ENCODE peak calls at places on chromosomes 2 and 18, in nine cellular contexts. One of them, this sample, is unnamed.

GRCh38 chr2:10971855-10972348 is 60.2 kb downstream of the KCNF1 start:
- DNase-seq in PC-9: no peak
- DNase-seq in GM23248: no peak
- DNase-seq in H9: no peak
- DNase-seq in mammary epithelial cell: no peak
- DNase-seq in GM12878: no peak
- DNase-seq in neural progenitor cell: peak
- DNase-seq in SK-N-SH: peak
- DNase-seq in neuronal stem cell: peak
- DNase-seq in this sample: no peak

GRCh38 chr2:85950743-85951142 is 62.0 kb upstream of the ST3GAL5 start:
- DNase-seq in H9: no peak
- DNase-seq in GM12878: no peak
- DNase-seq in mammary epithelial cell: no peak
- DNase-seq in neuronal stem cell: no peak
- DNase-seq in PC-9: no peak
- DNase-seq in GM23248: no peak
- DNase-seq in neural progenitor cell: no peak
- DNase-seq in SK-N-SH: no peak
- DNase-seq in this sample: no peak

GRCh38 chr2:173854840-173855239 is 110.3 kb downstream of the SP3 start:
- DNase-seq in PC-9: peak
- DNase-seq in mammary epithelial cell: peak
- DNase-seq in neuronal stem cell: no peak
- DNase-seq in SK-N-SH: no peak
- DNase-seq in GM12878: no peak
- DNase-seq in H9: no peak
- DNase-seq in GM23248: peak
- DNase-seq in neural progenitor cell: no peak
- DNase-seq in this sample: no peak

GRCh38 chr2:8515390-8515761 is 166.5 kb upstream of the ID2 start:
- DNase-seq in SK-N-SH: no peak
- DNase-seq in neuronal stem cell: no peak
- DNase-seq in PC-9: no peak
- DNase-seq in mammary epithelial cell: no peak
- DNase-seq in GM23248: no peak
- DNase-seq in H9: no peak
- DNase-seq in neural progenitor cell: no peak
- DNase-seq in GM12878: peak
- DNase-seq in this sample: peak

GRCh38 chr2:30445266-30445821 is 1.7 kb upstream of the LCLAT1 start:
- DNase-seq in PC-9: no peak
- DNase-seq in mammary epithelial cell: no peak
- DNase-seq in SK-N-SH: no peak
- DNase-seq in GM12878: no peak
- DNase-seq in GM23248: no peak
- DNase-seq in neural progenitor cell: no peak
- DNase-seq in neuronal stem cell: no peak
- DNase-seq in H9: no peak
- DNase-seq in this sample: no peak

GRCh38 chr2:128608911-128609880 is 290.5 kb upstream of the HS6ST1 start:
- DNase-seq in GM12878: no peak
- DNase-seq in PC-9: no peak
- DNase-seq in mammary epithelial cell: no peak
- DNase-seq in H9: no peak
- DNase-seq in GM23248: no peak
- DNase-seq in neural progenitor cell: no peak
- DNase-seq in SK-N-SH: no peak
- DNase-seq in neuronal stem cell: no peak
- DNase-seq in this sample: no peak

GRCh38 chr2:176685908-176686307 is 416.7 kb downstream of the MTX2 start:
- DNase-seq in H9: no peak
- DNase-seq in PC-9: no peak
- DNase-seq in neural progenitor cell: no peak
- DNase-seq in neuronal stem cell: no peak
- DNase-seq in SK-N-SH: no peak
- DNase-seq in mammary epithelial cell: no peak
- DNase-seq in GM12878: no peak
- DNase-seq in GM23248: peak
- DNase-seq in this sample: no peak

GRCh38 chr2:100747551-100747950 is 72.4 kb upstream of the NPAS2 start:
- DNase-seq in PC-9: peak
- DNase-seq in neuronal stem cell: no peak
- DNase-seq in neural progenitor cell: no peak
- DNase-seq in GM12878: no peak
- DNase-seq in GM23248: peak
- DNase-seq in H9: no peak
- DNase-seq in SK-N-SH: no peak
- DNase-seq in mammary epithelial cell: no peak
- DNase-seq in this sample: no peak

GRCh38 chr2:127589358-127589757 is 53.9 kb downstream of the MYO7B start:
- DNase-seq in mammary epithelial cell: no peak
- DNase-seq in PC-9: no peak
- DNase-seq in GM12878: no peak
- DNase-seq in SK-N-SH: no peak
- DNase-seq in neural progenitor cell: no peak
- DNase-seq in neuronal stem cell: no peak
- DNase-seq in GM23248: no peak
- DNase-seq in H9: no peak
- DNase-seq in this sample: no peak

GRCh38 chr2:9166579-9167392 is 39.8 kb upstream of the ASAP2 start:
- DNase-seq in neuronal stem cell: no peak
- DNase-seq in SK-N-SH: no peak
- DNase-seq in GM12878: no peak
- DNase-seq in mammary epithelial cell: no peak
- DNase-seq in PC-9: no peak
- DNase-seq in H9: no peak
- DNase-seq in GM23248: peak
- DNase-seq in neural progenitor cell: no peak
- DNase-seq in this sample: no peak

GRCh38 chr18:50401888-50402287 is 27.0 kb downstream of the SKA1 start:
- DNase-seq in SK-N-SH: peak
- DNase-seq in H9: peak
- DNase-seq in mammary epithelial cell: peak
- DNase-seq in GM23248: peak
- DNase-seq in PC-9: peak
- DNase-seq in neuronal stem cell: no peak
- DNase-seq in GM12878: no peak
- DNase-seq in neural progenitor cell: peak
- DNase-seq in this sample: peak

GRCh38 chr2:170106441-170106840 is 71.5 kb upstream of the MYO3B start:
- DNase-seq in H9: no peak
- DNase-seq in SK-N-SH: no peak
- DNase-seq in neuronal stem cell: no peak
- DNase-seq in GM23248: no peak
- DNase-seq in GM12878: no peak
- DNase-seq in neural progenitor cell: peak
- DNase-seq in PC-9: no peak
- DNase-seq in mammary epithelial cell: no peak
- DNase-seq in this sample: no peak

GRCh38 chr2:109129356-109129920 is 433 bp downstream of the SH3RF3 start:
- DNase-seq in GM23248: peak
- DNase-seq in PC-9: no peak
- DNase-seq in H9: no peak
- DNase-seq in GM12878: no peak
- DNase-seq in neuronal stem cell: peak
- DNase-seq in SK-N-SH: peak
- DNase-seq in neural progenitor cell: peak
- DNase-seq in mammary epithelial cell: peak
- DNase-seq in this sample: no peak

GRCh38 chr18:24567199-24567598 is 106.8 kb downstream of the HRH4 start:
- DNase-seq in GM12878: no peak
- DNase-seq in H9: no peak
- DNase-seq in mammary epithelial cell: peak
- DNase-seq in GM23248: peak
- DNase-seq in SK-N-SH: no peak
- DNase-seq in neural progenitor cell: no peak
- DNase-seq in neuronal stem cell: no peak
- DNase-seq in PC-9: no peak
- DNase-seq in this sample: no peak

GRCh38 chr2:238513346-238513745 is 86.6 kb downstream of the ASB1 start:
- DNase-seq in GM12878: no peak
- DNase-seq in H9: peak
- DNase-seq in GM23248: peak
- DNase-seq in mammary epithelial cell: peak
- DNase-seq in neural progenitor cell: peak
- DNase-seq in SK-N-SH: peak
- DNase-seq in neuronal stem cell: peak
- DNase-seq in PC-9: no peak
- DNase-seq in this sample: peak

GRCh38 chr2:239193925-239194687 is 206.7 kb downstream of the HDAC4 start:
- DNase-seq in PC-9: no peak
- DNase-seq in GM12878: no peak
- DNase-seq in SK-N-SH: no peak
- DNase-seq in neural progenitor cell: peak
- DNase-seq in neuronal stem cell: no peak
- DNase-seq in GM23248: peak
- DNase-seq in mammary epithelial cell: no peak
- DNase-seq in H9: peak
- DNase-seq in this sample: no peak

GRCh38 chr2:118865106-118865505 is 17.7 kb upstream of the EN1 start:
- DNase-seq in GM23248: peak
- DNase-seq in neural progenitor cell: peak
- DNase-seq in SK-N-SH: peak
- DNase-seq in PC-9: peak
- DNase-seq in GM12878: peak
- DNase-seq in mammary epithelial cell: peak
- DNase-seq in H9: peak
- DNase-seq in neuronal stem cell: peak
- DNase-seq in this sample: peak

DNA sequence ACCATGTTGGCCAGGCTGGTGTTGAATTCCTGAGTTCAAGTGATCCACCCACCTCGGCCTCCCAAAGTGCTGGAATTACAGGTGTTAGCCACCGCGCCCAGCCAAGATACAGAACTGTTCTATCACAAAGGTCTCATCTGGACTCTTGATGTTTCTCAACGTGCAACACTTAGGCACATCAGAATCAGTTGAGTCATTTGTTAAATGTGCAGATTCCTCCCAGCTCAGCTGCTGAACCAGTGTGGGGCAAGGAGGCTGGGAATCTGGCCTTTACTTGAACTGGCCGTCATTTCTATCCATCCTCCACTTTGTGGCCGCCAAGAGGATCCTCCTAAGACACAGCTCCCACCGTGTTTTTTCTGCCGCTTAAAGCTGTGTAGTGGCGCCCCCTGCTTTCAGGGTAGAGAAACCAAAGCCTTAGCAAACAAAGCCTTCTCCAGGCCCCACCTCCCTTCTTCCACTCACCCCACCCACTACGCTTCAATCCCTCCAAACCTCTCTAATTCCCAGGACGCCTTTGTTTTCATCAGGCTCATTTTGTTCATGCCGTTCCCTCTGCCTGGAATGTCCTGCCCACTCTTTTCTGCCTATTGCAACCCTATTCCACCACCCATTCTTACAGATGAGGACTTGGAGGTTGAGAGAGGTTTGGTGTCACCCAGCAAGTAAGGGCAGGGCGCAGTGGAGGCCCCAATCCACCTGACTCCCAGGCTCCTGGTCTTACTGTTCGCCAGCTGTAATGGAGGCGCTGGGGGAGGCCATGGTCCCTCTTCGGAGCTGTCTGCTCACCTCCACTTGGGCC is 776 bp upstream of the SPEG start:
- DNase-seq in H9: peak
- DNase-seq in GM23248: peak
- DNase-seq in PC-9: no peak
- DNase-seq in GM12878: no peak
- DNase-seq in neuronal stem cell: no peak
- DNase-seq in neural progenitor cell: peak
- DNase-seq in mammary epithelial cell: no peak
- DNase-seq in SK-N-SH: peak
- DNase-seq in this sample: peak
- H3K4me2 ChIP-seq in H9: peak
- H3K4me2 ChIP-seq in GM23248: no peak
- H3K4me2 ChIP-seq in PC-9: no peak
- H3K4me2 ChIP-seq in GM12878: no peak
- H3K4me2 ChIP-seq in neuronal stem cell: peak
- H3K4me2 ChIP-seq in neural progenitor cell: peak
- H3K4me2 ChIP-seq in mammary epithelial cell: no peak
- H3K4me2 ChIP-seq in SK-N-SH: no peak
- H3K4me2 ChIP-seq in this sample: no peak

DNA sequence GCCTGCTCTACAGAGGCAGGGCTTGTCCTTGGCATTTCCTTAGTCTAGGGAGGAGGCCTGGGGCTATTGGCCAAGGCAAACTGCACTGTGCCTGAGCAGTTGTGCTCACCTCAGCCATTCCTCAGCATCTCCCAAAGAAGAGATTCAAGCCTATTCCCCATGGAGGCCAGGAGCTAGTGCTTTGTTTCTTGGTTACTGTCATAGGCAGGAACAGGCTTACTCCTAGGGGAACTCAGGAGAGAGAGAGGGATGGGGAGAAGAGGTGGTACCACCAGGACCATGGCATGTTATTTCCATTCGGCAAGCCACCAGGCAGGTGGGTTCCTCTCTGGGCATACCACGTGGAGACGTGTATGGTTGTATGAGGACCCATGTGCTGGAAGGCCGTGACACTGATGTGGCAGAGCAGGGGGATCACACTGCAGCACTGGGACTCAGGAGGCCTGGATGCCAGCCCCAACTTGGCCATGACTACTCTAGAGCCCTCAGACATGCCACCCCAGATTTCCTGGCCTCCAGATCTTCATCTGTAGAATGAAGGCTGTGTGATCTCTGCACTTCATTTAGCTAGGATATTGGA is 233.7 kb downstream of the LOXHD1 start:
- DNase-seq in GM12878: no peak
- DNase-seq in mammary epithelial cell: no peak
- DNase-seq in neural progenitor cell: no peak
- DNase-seq in H9: peak
- DNase-seq in SK-N-SH: no peak
- DNase-seq in GM23248: no peak
- DNase-seq in neuronal stem cell: no peak
- DNase-seq in PC-9: no peak
- DNase-seq in this sample: no peak
- H3K27ac ChIP-seq in GM12878: no peak
- H3K27ac ChIP-seq in mammary epithelial cell: no peak
- H3K27ac ChIP-seq in neural progenitor cell: no peak
- H3K27ac ChIP-seq in H9: no peak
- H3K27ac ChIP-seq in SK-N-SH: no peak
- H3K27ac ChIP-seq in GM23248: no peak
- H3K27ac ChIP-seq in neuronal stem cell: no peak
- H3K27ac ChIP-seq in PC-9: no peak
- H3K27ac ChIP-seq in this sample: no peak

GRCh38 chr2:65054749-65055426 is 1.3 kb upstream of the CEP68 start:
- DNase-seq in GM23248: no peak
- DNase-seq in SK-N-SH: no peak
- DNase-seq in GM12878: no peak
- DNase-seq in neural progenitor cell: no peak
- DNase-seq in PC-9: no peak
- DNase-seq in H9: no peak
- DNase-seq in mammary epithelial cell: no peak
- DNase-seq in neuronal stem cell: no peak
- DNase-seq in this sample: no peak
- H2AFZ ChIP-seq in GM23248: no peak
- H2AFZ ChIP-seq in SK-N-SH: no peak
- H2AFZ ChIP-seq in GM12878: no peak
- H2AFZ ChIP-seq in neural progenitor cell: no peak
- H2AFZ ChIP-seq in PC-9: no peak
- H2AFZ ChIP-seq in H9: no peak
- H2AFZ ChIP-seq in mammary epithelial cell: peak
- H2AFZ ChIP-seq in neuronal stem cell: peak
- H2AFZ ChIP-seq in this sample: peak

GRCh38 chr18:45275367-45276113 is 339.7 kb upstream of the SLC14A2 start:
- DNase-seq in neural progenitor cell: peak
- DNase-seq in SK-N-SH: no peak
- DNase-seq in PC-9: no peak
- DNase-seq in GM23248: peak
- DNase-seq in neuronal stem cell: no peak
- DNase-seq in H9: no peak
- DNase-seq in mammary epithelial cell: peak
- DNase-seq in GM12878: no peak
- DNase-seq in this sample: no peak
- H3K4me2 ChIP-seq in neural progenitor cell: no peak
- H3K4me2 ChIP-seq in SK-N-SH: no peak
- H3K4me2 ChIP-seq in PC-9: no peak
- H3K4me2 ChIP-seq in GM23248: no peak
- H3K4me2 ChIP-seq in neuronal stem cell: no peak
- H3K4me2 ChIP-seq in H9: no peak
- H3K4me2 ChIP-seq in mammary epithelial cell: no peak
- H3K4me2 ChIP-seq in GM12878: no peak
- H3K4me2 ChIP-seq in this sample: no peak